ENCODE peak calls at places on chromosomes 12 and 14, in six cellular contexts. L is foreskin keratinocyte, A is NCI-H2081, X is WTC11, D is NCI-H345, R is AG10803. O is an unnamed sample.
A peak's percentile ranks its signal among the peaks of the same experiment; 100 is the strongest.

GRCh38 chr14:104882325-104882973 is 17.4 kb downstream of the CEP170B start:
- DNase-seq in L (peak; percentile 74), A (no peak), X (peak; percentile 79), D (peak; percentile 58), R (no peak), O (no peak)

GRCh38 chr14:28773917-28774691 is 7.5 kb downstream of the FOXG1 start:
- DNase-seq in L (no peak), A (peak; percentile 63), X (peak; percentile 86), D (peak; percentile 88), R (peak; percentile 40), O (no peak)

GRCh38 chr12:62934799-62935674 is at the start of gene PPM1H:
- DNase-seq in L (no peak), A (peak; percentile 68), X (peak; percentile 97), D (peak; percentile 86), R (peak; percentile 16), O (peak; percentile 65)

GRCh38 chr14:76305474-76305826 is 70.5 kb upstream of the ESRRB start:
- DNase-seq in L (no peak), A (no peak), X (no peak), D (no peak), R (no peak), O (peak; percentile 38)

GRCh38 chr14:102827716-102828115 is 50.5 kb downstream of the TRAF3 start:
- DNase-seq in L (no peak), A (no peak), X (no peak), D (peak; percentile 48), R (no peak), O (no peak)

GRCh38 chr12:93892431-93893210 is 215.4 kb downstream of the CRADD start:
- DNase-seq in L (no peak), A (no peak), X (no peak), D (no peak), R (no peak), O (peak; percentile 49)

GRCh38 chr12:43937947-43938346 is 102.1 kb downstream of the TMEM117 start:
- DNase-seq in L (no peak), A (no peak), X (peak; percentile 17), D (no peak), R (peak; percentile 6), O (no peak)

GRCh38 chr14:83816755-83817154 is 1713.2 kb upstream of the FLRT2 start:
- DNase-seq in L (no peak), A (no peak), X (no peak), D (no peak), R (no peak), O (no peak)

GRCh38 chr14:89015016-89015415 is 190.6 kb downstream of the TTC8 start:
- DNase-seq in L (no peak), A (no peak), X (no peak), D (no peak), R (no peak), O (no peak)

GRCh38 chr14:55071870-55072640 is 20.6 kb downstream of the MAPK1IP1L start:
- DNase-seq in L (peak; percentile 99), A (no peak), X (no peak), D (no peak), R (peak; percentile 93), O (no peak)

GRCh38 chr14:91317381-91318313 is 73.1 kb upstream of the GPR68 start:
- DNase-seq in L (peak; percentile 32), A (no peak), X (no peak), D (no peak), R (no peak), O (peak; percentile 69)

GRCh38 chr12:56261503-56262230 is 3.5 kb upstream of the ANKRD52 start:
- DNase-seq in L (peak; percentile 94), A (no peak), X (no peak), D (no peak), R (peak; percentile 93), O (no peak)

GRCh38 chr12:123928897-123929296 is 43.7 kb downstream of the CCDC92 start:
- DNase-seq in L (no peak), A (no peak), X (no peak), D (no peak), R (no peak), O (no peak)

GRCh38 chr14:23415821-23416480 is 7.9 kb upstream of the MYH6 start:
- DNase-seq in L (no peak), A (no peak), X (no peak), D (no peak), R (no peak), O (no peak)

GRCh38 chr12:93762059-93762719 is 85.0 kb downstream of the CRADD start:
- DNase-seq in L (no peak), A (no peak), X (no peak), D (no peak), R (peak; percentile 80), O (no peak)

GRCh38 chr12:8780389-8780788 is 42.0 kb upstream of the A2ML1 start:
- DNase-seq in L (peak; percentile 40), A (no peak), X (no peak), D (no peak), R (peak; percentile 35), O (no peak)